ENCODE peak calls at places on chromosomes 13 and 19, in six cellular contexts. One of them, this sample, is unnamed.

GRCh38 chr19:3785938-3786824 is at the start of gene MATK:
- DNase-seq in pancreas: no peak
- DNase-seq in endodermal cell: peak
- DNase-seq in HCT116: no peak
- DNase-seq in mammary epithelial cell: no peak
- DNase-seq in heart right ventricle: no peak
- DNase-seq in this sample: no peak

GRCh38 chr13:23703241-23703640 is 133.0 kb downstream of the TNFRSF19 start:
- DNase-seq in mammary epithelial cell: no peak
- DNase-seq in pancreas: no peak
- DNase-seq in heart right ventricle: no peak
- DNase-seq in HCT116: no peak
- DNase-seq in endodermal cell: no peak
- DNase-seq in this sample: no peak

GRCh38 chr13:34756572-34756971 is 185.5 kb upstream of the NBEA start:
- DNase-seq in endodermal cell: no peak
- DNase-seq in pancreas: no peak
- DNase-seq in heart right ventricle: no peak
- DNase-seq in mammary epithelial cell: no peak
- DNase-seq in HCT116: no peak
- DNase-seq in this sample: no peak

GRCh38 chr13:33213024-33213795 is 72.3 kb downstream of the STARD13 start:
- DNase-seq in HCT116: no peak
- DNase-seq in pancreas: no peak
- DNase-seq in heart right ventricle: no peak
- DNase-seq in mammary epithelial cell: peak
- DNase-seq in endodermal cell: no peak
- DNase-seq in this sample: no peak

GRCh38 chr19:36638862-36639510 is 27.7 kb downstream of the ZNF461 start:
- DNase-seq in mammary epithelial cell: peak
- DNase-seq in HCT116: no peak
- DNase-seq in endodermal cell: no peak
- DNase-seq in pancreas: no peak
- DNase-seq in heart right ventricle: no peak
- DNase-seq in this sample: no peak

GRCh38 chr19:51547397-51548212 is 16.1 kb upstream of the SIGLEC6 start:
- DNase-seq in mammary epithelial cell: no peak
- DNase-seq in endodermal cell: no peak
- DNase-seq in HCT116: no peak
- DNase-seq in heart right ventricle: no peak
- DNase-seq in pancreas: no peak
- DNase-seq in this sample: no peak

GRCh38 chr19:3336680-3337523 is 29.5 kb upstream of the NFIC start:
- DNase-seq in HCT116: no peak
- DNase-seq in mammary epithelial cell: no peak
- DNase-seq in endodermal cell: no peak
- DNase-seq in pancreas: peak
- DNase-seq in heart right ventricle: peak
- DNase-seq in this sample: peak

GRCh38 chr13:64266024-64266423 is 2850.4 kb upstream of the PCDH20 start:
- DNase-seq in HCT116: no peak
- DNase-seq in mammary epithelial cell: no peak
- DNase-seq in heart right ventricle: no peak
- DNase-seq in pancreas: no peak
- DNase-seq in endodermal cell: no peak
- DNase-seq in this sample: no peak

GRCh38 chr19:38734176-38734425 is 10.2 kb downstream of the CAPN12 start:
- DNase-seq in endodermal cell: no peak
- DNase-seq in mammary epithelial cell: no peak
- DNase-seq in pancreas: peak
- DNase-seq in HCT116: no peak
- DNase-seq in heart right ventricle: no peak
- DNase-seq in this sample: no peak

GRCh38 chr13:44884076-44884729 is 105.1 kb downstream of the NUFIP1 start:
- DNase-seq in endodermal cell: no peak
- DNase-seq in pancreas: no peak
- DNase-seq in heart right ventricle: no peak
- DNase-seq in mammary epithelial cell: peak
- DNase-seq in HCT116: no peak
- DNase-seq in this sample: no peak

GRCh38 chr19:46791944-46792343 is 3.5 kb upstream of the SLC1A5 start:
- DNase-seq in pancreas: no peak
- DNase-seq in endodermal cell: no peak
- DNase-seq in HCT116: no peak
- DNase-seq in heart right ventricle: no peak
- DNase-seq in mammary epithelial cell: no peak
- DNase-seq in this sample: no peak

DNA sequence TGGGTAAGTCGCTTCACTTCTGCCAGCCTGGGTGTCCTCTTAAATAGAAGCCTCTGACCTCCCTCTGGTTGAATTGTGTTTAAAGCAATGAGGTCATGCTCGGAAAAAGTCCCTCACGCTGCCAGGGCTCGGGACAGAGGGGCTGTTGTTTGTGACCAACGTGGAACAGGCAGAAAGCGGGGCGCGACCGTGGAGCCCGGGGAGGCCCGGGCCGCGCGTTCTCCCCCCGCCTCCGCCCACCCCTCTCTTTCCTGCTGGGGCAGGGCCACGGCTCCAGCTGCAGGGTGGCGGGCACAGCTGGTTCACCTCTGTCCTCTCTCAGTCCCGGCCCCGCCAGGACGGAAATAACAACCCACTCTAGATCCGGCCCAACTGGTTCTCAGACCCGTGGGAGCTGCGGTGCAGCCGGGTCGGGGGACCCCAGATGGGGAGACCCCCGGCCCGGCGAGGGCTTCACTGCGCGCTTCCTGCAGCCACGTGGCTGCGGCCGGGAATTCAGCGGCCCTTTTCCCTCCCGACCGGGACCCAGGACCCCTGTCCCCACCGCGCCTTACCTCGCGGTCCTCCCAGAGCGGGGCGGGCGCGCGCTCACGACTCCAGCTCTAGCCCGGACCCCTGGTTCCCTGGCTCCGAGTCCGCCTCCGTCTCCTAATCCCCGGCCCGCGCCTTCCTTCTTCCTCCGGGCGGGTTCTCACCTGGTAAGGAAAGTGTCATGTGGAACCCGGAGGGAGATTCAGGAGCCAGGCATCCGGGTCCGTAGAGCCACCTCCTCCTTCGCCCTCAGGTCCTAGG is 1.9 kb downstream of the CDC42EP5 start:
- DNase-seq in heart right ventricle: peak
- DNase-seq in mammary epithelial cell: no peak
- DNase-seq in endodermal cell: peak
- DNase-seq in HCT116: no peak
- DNase-seq in pancreas: peak
- DNase-seq in this sample: no peak
- H3K4me3 ChIP-seq in heart right ventricle: peak
- H3K4me3 ChIP-seq in mammary epithelial cell: peak
- H3K4me3 ChIP-seq in endodermal cell: peak
- H3K4me3 ChIP-seq in HCT116: no peak
- H3K4me3 ChIP-seq in pancreas: peak
- H3K4me3 ChIP-seq in this sample: peak

GRCh38 chr19:1070931-1071791 is 4.2 kb downstream of the ARHGAP45 start:
- DNase-seq in heart right ventricle: no peak
- DNase-seq in mammary epithelial cell: no peak
- DNase-seq in endodermal cell: peak
- DNase-seq in HCT116: no peak
- DNase-seq in pancreas: no peak
- DNase-seq in this sample: no peak

GRCh38 chr19:1073063-1073955 is 6.3 kb downstream of the ARHGAP45 start:
- DNase-seq in endodermal cell: no peak
- DNase-seq in pancreas: no peak
- DNase-seq in heart right ventricle: no peak
- DNase-seq in mammary epithelial cell: no peak
- DNase-seq in HCT116: no peak
- DNase-seq in this sample: no peak

GRCh38 chr19:1070576-1070930 is 3.6 kb downstream of the ARHGAP45 start:
- DNase-seq in mammary epithelial cell: no peak
- DNase-seq in HCT116: no peak
- DNase-seq in heart right ventricle: no peak
- DNase-seq in endodermal cell: peak
- DNase-seq in pancreas: no peak
- DNase-seq in this sample: no peak

GRCh38 chr19:1073956-1074511 is 7.1 kb downstream of the ARHGAP45 start:
- DNase-seq in heart right ventricle: no peak
- DNase-seq in endodermal cell: no peak
- DNase-seq in pancreas: no peak
- DNase-seq in mammary epithelial cell: no peak
- DNase-seq in HCT116: no peak
- DNase-seq in this sample: no peak

DNA sequence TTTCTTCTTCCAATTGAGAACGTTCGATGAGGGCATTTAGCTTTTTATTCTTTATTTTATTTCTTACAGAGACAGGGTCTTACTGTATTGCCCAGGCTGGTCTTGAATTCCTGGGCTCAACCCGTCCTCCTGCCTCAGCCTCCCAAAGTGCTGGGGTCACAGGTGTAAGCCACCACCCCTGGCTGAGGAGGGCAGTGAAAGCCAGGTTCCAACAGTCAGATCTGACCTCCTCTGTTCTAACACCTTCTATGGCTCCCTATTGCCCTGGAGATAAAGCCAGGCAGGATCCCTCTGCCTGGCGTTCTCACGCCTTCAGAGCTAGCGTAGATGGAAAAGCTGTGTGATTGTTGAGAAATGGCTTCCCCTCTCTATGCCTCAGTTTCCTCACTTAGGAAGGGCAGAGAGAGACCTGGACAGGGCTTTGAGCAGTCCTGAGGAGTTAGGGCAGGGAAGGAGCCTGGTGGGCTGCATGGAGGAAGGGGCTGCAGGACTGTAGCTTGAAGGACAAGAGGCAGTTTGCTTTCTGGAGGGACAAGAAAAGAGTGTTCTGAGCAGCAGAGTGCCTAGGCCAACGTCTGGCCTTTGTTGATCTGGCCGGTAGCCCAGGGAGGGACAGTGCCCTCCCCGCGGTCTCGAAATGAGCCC is 5.5 kb downstream of the ARHGAP45 start:
- DNase-seq in HCT116: no peak
- DNase-seq in endodermal cell: no peak
- DNase-seq in heart right ventricle: no peak
- DNase-seq in mammary epithelial cell: no peak
- DNase-seq in pancreas: no peak
- DNase-seq in this sample: no peak
- H3K27ac ChIP-seq in HCT116: no peak
- H3K27ac ChIP-seq in endodermal cell: no peak
- H3K27ac ChIP-seq in heart right ventricle: no peak
- H3K27ac ChIP-seq in mammary epithelial cell: no peak
- H3K27ac ChIP-seq in pancreas: no peak
- H3K27ac ChIP-seq in this sample: no peak

DNA sequence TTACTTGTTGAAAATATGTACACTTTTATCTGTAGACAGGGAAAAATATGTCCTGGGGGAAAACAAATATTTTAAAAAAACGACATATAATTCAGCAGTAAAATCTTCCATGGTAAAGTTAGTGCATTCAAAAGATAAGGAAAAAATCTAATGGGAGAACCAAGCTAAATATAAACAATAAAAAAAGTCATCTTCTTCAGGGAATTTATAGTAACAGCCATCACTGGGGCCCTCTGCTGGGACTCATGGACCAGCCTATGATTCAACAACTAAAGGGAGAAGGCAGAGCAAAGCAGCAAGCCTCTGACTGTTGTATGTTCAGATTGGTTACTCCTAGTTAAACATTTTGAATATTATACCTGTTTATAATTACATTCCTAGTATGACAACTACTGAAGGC is 93.0 kb downstream of the ITGBL1 start:
- DNase-seq in mammary epithelial cell: no peak
- DNase-seq in pancreas: no peak
- DNase-seq in endodermal cell: no peak
- DNase-seq in HCT116: no peak
- DNase-seq in heart right ventricle: no peak
- DNase-seq in this sample: no peak
- TF ChIP-seq CTCF in mammary epithelial cell: peak
- TF ChIP-seq CTCF in pancreas: no peak
- TF ChIP-seq CTCF in endodermal cell: no peak
- TF ChIP-seq CTCF in HCT116: no peak
- TF ChIP-seq CTCF in heart right ventricle: peak
- TF ChIP-seq CTCF in this sample: no peak

DNA sequence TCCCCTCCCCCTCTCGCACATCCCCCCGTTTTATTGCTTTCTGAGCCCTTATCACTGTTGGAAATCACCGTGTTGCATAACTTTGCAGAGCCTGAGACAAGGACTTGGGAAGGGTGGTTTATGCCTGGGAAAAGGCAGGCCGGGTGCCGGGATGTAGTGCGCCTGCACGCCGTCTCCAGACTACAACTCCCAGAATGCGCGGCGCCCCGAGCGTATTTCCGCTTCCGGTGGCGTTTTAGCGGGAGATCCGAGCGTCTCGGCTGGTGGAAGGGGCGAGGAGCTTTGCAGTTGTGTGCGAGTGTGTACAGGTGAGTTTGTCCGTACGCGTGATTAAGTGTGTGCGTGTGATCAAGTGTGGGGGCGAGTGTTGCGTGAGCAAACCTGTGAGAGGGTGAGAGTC is 75.4 kb downstream of the PEG3 start:
- DNase-seq in HCT116: no peak
- DNase-seq in pancreas: peak
- DNase-seq in mammary epithelial cell: no peak
- DNase-seq in heart right ventricle: peak
- DNase-seq in endodermal cell: no peak
- DNase-seq in this sample: no peak
- H3K4me3 ChIP-seq in HCT116: no peak
- H3K4me3 ChIP-seq in pancreas: peak
- H3K4me3 ChIP-seq in mammary epithelial cell: no peak
- H3K4me3 ChIP-seq in heart right ventricle: peak
- H3K4me3 ChIP-seq in endodermal cell: no peak
- H3K4me3 ChIP-seq in this sample: no peak

DNA sequence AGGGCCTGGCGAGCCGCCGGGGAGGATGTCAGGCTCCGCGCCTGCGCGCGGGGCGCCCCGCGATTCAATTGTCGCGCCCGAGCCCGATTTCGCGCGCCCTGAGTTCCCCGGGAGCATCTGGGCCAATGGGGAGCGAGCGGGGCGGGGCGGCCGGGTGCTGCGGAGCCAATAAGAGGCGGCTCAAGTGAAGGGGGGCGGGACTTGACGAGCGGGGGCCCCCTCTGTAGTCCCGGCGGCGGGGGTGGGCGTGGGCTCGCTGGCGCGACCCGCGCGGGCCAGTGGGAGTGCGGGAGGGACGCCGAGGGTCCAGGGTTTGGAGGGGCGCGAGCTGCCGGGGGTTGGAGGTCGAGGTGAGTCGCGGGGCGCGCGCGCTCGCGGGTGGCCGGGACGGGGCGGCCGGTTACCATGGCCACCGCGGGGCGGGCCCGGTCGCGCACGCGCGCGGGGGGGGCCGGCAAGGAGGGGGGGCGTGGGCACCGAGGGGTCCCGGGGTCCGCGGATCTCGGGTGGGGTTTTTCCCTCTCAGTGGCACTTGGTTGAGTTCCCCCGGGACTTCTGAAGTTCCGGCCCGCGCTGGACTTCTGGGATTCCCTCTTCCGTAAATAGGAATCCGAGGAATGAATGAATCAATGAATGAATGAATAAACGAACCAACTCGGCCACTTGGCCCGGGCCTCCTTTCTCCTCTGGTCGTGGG is 744 bp downstream of the UHRF1 start:
- DNase-seq in heart right ventricle: peak
- DNase-seq in mammary epithelial cell: peak
- DNase-seq in pancreas: peak
- DNase-seq in endodermal cell: peak
- DNase-seq in HCT116: peak
- DNase-seq in this sample: peak
- H3K27ac ChIP-seq in heart right ventricle: no peak
- H3K27ac ChIP-seq in mammary epithelial cell: peak
- H3K27ac ChIP-seq in pancreas: no peak
- H3K27ac ChIP-seq in endodermal cell: peak
- H3K27ac ChIP-seq in HCT116: peak
- H3K27ac ChIP-seq in this sample: peak

GRCh38 chr13:49517461-49517860 is 21.7 kb downstream of the PHF11 start:
- DNase-seq in pancreas: no peak
- DNase-seq in endodermal cell: peak
- DNase-seq in mammary epithelial cell: no peak
- DNase-seq in heart right ventricle: peak
- DNase-seq in HCT116: no peak
- DNase-seq in this sample: no peak
- TF ChIP-seq CTCF in pancreas: no peak
- TF ChIP-seq CTCF in endodermal cell: peak
- TF ChIP-seq CTCF in mammary epithelial cell: peak
- TF ChIP-seq CTCF in heart right ventricle: peak
- TF ChIP-seq CTCF in HCT116: peak
- TF ChIP-seq CTCF in this sample: peak